ENCODE peak calls at places on chromosomes 11 and 22, in seven cellular contexts. R, L, F, E, I, P and Q are unnamed samples.

GRCh38 chr22:36073476-36073875 is 44.9 kb upstream of the RBFOX2 start:
- DNase-seq in L (no peak), I (no peak), R (no peak), P (no peak), F (peak; percentile 77), E (no peak), Q (no peak)

GRCh38 chr11:134760307-134760706 is 348.3 kb upstream of the B3GAT1 start:
- DNase-seq in F (no peak), I (no peak), E (no peak), P (no peak), L (no peak), R (no peak), Q (no peak)

GRCh38 chr11:45185228-45185729 is 38.8 kb downstream of the PRDM11 start:
- DNase-seq in F (peak; percentile 45), I (no peak), L (no peak), R (no peak), P (peak; percentile 94), E (no peak), Q (no peak)

GRCh38 chr11:65718964-65719492 is 1.6 kb downstream of the RNASEH2C start:
- DNase-seq in P (no peak), I (no peak), F (peak; percentile 40), L (no peak), E (no peak), R (peak; percentile 81), Q (peak; percentile 35)

GRCh38 chr11:11218287-11218986 is 134.6 kb downstream of the CSNK2A3 start:
- DNase-seq in L (no peak), F (no peak), R (no peak), I (peak; percentile 18), P (no peak), E (no peak), Q (peak; percentile 70)

GRCh38 chr22:22920104-22920654 is 32.6 kb downstream of the IGLL5 start:
- DNase-seq in P (no peak), F (no peak), I (no peak), R (no peak), E (no peak), L (no peak), Q (no peak)

GRCh38 chr11:79296113-79296512 is 144.7 kb downstream of the TENM4 start:
- DNase-seq in I (no peak), P (no peak), E (no peak), R (no peak), F (peak; percentile 59), L (no peak), Q (no peak)

GRCh38 chr11:3152471-3153110 is 12.5 kb downstream of the OSBPL5 start:
- DNase-seq in L (peak; percentile 26), F (no peak), E (no peak), R (no peak), P (no peak), I (no peak), Q (no peak)

GRCh38 chr11:94593030-94593429 is 25.9 kb downstream of the PIWIL4 start:
- DNase-seq in E (no peak), R (no peak), F (peak; percentile 16), L (no peak), P (no peak), I (peak; percentile 30), Q (no peak)

GRCh38 chr11:128483211-128483788 is 104.1 kb downstream of the ETS1 start:
- DNase-seq in I (peak; percentile 86), L (no peak), P (no peak), F (no peak), R (no peak), E (no peak), Q (no peak)

GRCh38 chr22:30637701-30638114 is 2.1 kb downstream of the SLC35E4 start:
- DNase-seq in R (no peak), P (peak; percentile 11), L (no peak), I (no peak), E (no peak), F (peak; percentile 22), Q (no peak)

GRCh38 chr11:36075053-36075452 is 131.2 kb downstream of the LDLRAD3 start:
- DNase-seq in I (no peak), F (peak; percentile 85), P (no peak), E (no peak), R (no peak), L (no peak), Q (no peak)

GRCh38 chr11:74636633-74637184 is 44.3 kb downstream of the POLD3 start:
- DNase-seq in R (no peak), P (no peak), L (no peak), I (no peak), F (peak; percentile 88), E (no peak), Q (no peak)

GRCh38 chr11:76790251-76790650 is 7.1 kb downstream of the TSKU start:
- DNase-seq in F (no peak), L (no peak), I (no peak), P (no peak), R (no peak), E (no peak), Q (no peak)

GRCh38 chr11:69496202-69496557 is 14.7 kb downstream of the LINC01488 start:
- DNase-seq in I (no peak), F (no peak), E (no peak), P (no peak), L (no peak), R (no peak), Q (no peak)

GRCh38 chr11:126585388-126586302 is 230.2 kb downstream of the ST3GAL4 start:
- DNase-seq in R (peak; percentile 69), L (no peak), P (peak; percentile 58), E (peak; percentile 94), F (peak; percentile 79), I (no peak), Q (no peak)